ENCODE peak calls at places on chromosome 2, in six cellular contexts. One of them, this sample, is unnamed.

GRCh38 chr2:119402645-119403560 is 28.8 kb upstream of the TMEM37 start:
- DNase-seq in stimulated activated naive B cell treated with anti-CD40 and anti-IgM and Interleukin-4, amounts not matched to agents 10 μg/mL and 1 μg/mL and 100 μg/mL, for 72 hours: no peak
- DNase-seq in NCI-H2171: no peak
- DNase-seq in ELR: no peak
- DNase-seq in HFF-Myc: no peak
- DNase-seq in NCI-H1105: no peak
- DNase-seq in this sample: no peak

GRCh38 chr2:10810175-10811161 is 2.1 kb downstream of the PDIA6 start:
- DNase-seq in NCI-H1105: no peak
- DNase-seq in ELR: peak
- DNase-seq in HFF-Myc: no peak
- DNase-seq in stimulated activated naive B cell treated with anti-CD40 and anti-IgM and Interleukin-4, amounts not matched to agents 10 μg/mL and 1 μg/mL and 100 μg/mL, for 72 hours: no peak
- DNase-seq in NCI-H2171: peak
- DNase-seq in this sample: no peak

GRCh38 chr2:69741281-69742169 is at the start of gene ANXA4:
- DNase-seq in NCI-H2171: peak
- DNase-seq in HFF-Myc: peak
- DNase-seq in ELR: peak
- DNase-seq in NCI-H1105: peak
- DNase-seq in stimulated activated naive B cell treated with anti-CD40 and anti-IgM and Interleukin-4, amounts not matched to agents 10 μg/mL and 1 μg/mL and 100 μg/mL, for 72 hours: peak
- DNase-seq in this sample: peak

GRCh38 chr2:42128731-42129486 is 40.2 kb upstream of the EML4 start:
- DNase-seq in HFF-Myc: peak
- DNase-seq in NCI-H1105: no peak
- DNase-seq in NCI-H2171: peak
- DNase-seq in stimulated activated naive B cell treated with anti-CD40 and anti-IgM and Interleukin-4, amounts not matched to agents 10 μg/mL and 1 μg/mL and 100 μg/mL, for 72 hours: no peak
- DNase-seq in ELR: peak
- DNase-seq in this sample: no peak

GRCh38 chr2:42614838-42615237 is 46.4 kb downstream of the MTA3 start:
- DNase-seq in HFF-Myc: no peak
- DNase-seq in stimulated activated naive B cell treated with anti-CD40 and anti-IgM and Interleukin-4, amounts not matched to agents 10 μg/mL and 1 μg/mL and 100 μg/mL, for 72 hours: no peak
- DNase-seq in NCI-H2171: no peak
- DNase-seq in NCI-H1105: no peak
- DNase-seq in ELR: peak
- DNase-seq in this sample: no peak

GRCh38 chr2:179180242-179180641 is 84.4 kb downstream of the SESTD1 start:
- DNase-seq in NCI-H1105: no peak
- DNase-seq in NCI-H2171: no peak
- DNase-seq in HFF-Myc: no peak
- DNase-seq in ELR: no peak
- DNase-seq in stimulated activated naive B cell treated with anti-CD40 and anti-IgM and Interleukin-4, amounts not matched to agents 10 μg/mL and 1 μg/mL and 100 μg/mL, for 72 hours: no peak
- DNase-seq in this sample: no peak

GRCh38 chr2:1518501-1518821 is 105.2 kb downstream of the TPO start:
- DNase-seq in NCI-H1105: no peak
- DNase-seq in ELR: no peak
- DNase-seq in stimulated activated naive B cell treated with anti-CD40 and anti-IgM and Interleukin-4, amounts not matched to agents 10 μg/mL and 1 μg/mL and 100 μg/mL, for 72 hours: no peak
- DNase-seq in NCI-H2171: no peak
- DNase-seq in HFF-Myc: no peak
- DNase-seq in this sample: no peak

GRCh38 chr2:239498981-239499633 is 98.3 kb upstream of the HDAC4 start:
- DNase-seq in stimulated activated naive B cell treated with anti-CD40 and anti-IgM and Interleukin-4, amounts not matched to agents 10 μg/mL and 1 μg/mL and 100 μg/mL, for 72 hours: no peak
- DNase-seq in NCI-H1105: no peak
- DNase-seq in ELR: no peak
- DNase-seq in HFF-Myc: no peak
- DNase-seq in NCI-H2171: no peak
- DNase-seq in this sample: no peak

GRCh38 chr2:137838255-137839092 is 125.8 kb upstream of the HNMT start:
- DNase-seq in HFF-Myc: peak
- DNase-seq in NCI-H1105: no peak
- DNase-seq in NCI-H2171: peak
- DNase-seq in ELR: peak
- DNase-seq in stimulated activated naive B cell treated with anti-CD40 and anti-IgM and Interleukin-4, amounts not matched to agents 10 μg/mL and 1 μg/mL and 100 μg/mL, for 72 hours: no peak
- DNase-seq in this sample: peak

GRCh38 chr2:159516241-159516758 is 100.0 kb downstream of the BAZ2B start:
- DNase-seq in NCI-H1105: peak
- DNase-seq in ELR: peak
- DNase-seq in HFF-Myc: no peak
- DNase-seq in NCI-H2171: peak
- DNase-seq in stimulated activated naive B cell treated with anti-CD40 and anti-IgM and Interleukin-4, amounts not matched to agents 10 μg/mL and 1 μg/mL and 100 μg/mL, for 72 hours: peak
- DNase-seq in this sample: peak